ENCODE peak calls at places on chromosomes 13 and 19, in nine cellular contexts. V, E, M, W, L, G, X, A and Z are unnamed samples.

GRCh38 chr13:112895521-112896465 is 73.2 kb upstream of the MCF2L start:
- DNase-seq in W (no peak), V (no peak), L (peak), M (no peak), A (no peak), E (no peak), X (no peak), G (no peak), Z (no peak)

GRCh38 chr19:51799311-51799997 is 4.5 kb downstream of the FPR3 start:
- DNase-seq in A (no peak), M (no peak), W (peak), G (no peak), L (no peak), V (peak), E (peak), X (no peak), Z (no peak)

GRCh38 chr13:113397606-113398425 is 33.9 kb upstream of the GRTP1 start:
- DNase-seq in X (no peak), L (no peak), W (no peak), A (no peak), M (no peak), G (no peak), E (no peak), V (no peak), Z (no peak)

GRCh38 chr13:37806666-37807065 is 62.9 kb downstream of the TRPC4 start:
- DNase-seq in V (no peak), A (no peak), L (no peak), X (no peak), G (no peak), W (no peak), E (no peak), M (no peak), Z (no peak)

GRCh38 chr19:40366697-40367561 is 18.4 kb downstream of the PLD3 start:
- DNase-seq in L (no peak), M (no peak), V (peak), A (no peak), X (no peak), W (no peak), G (no peak), E (no peak), Z (no peak)

GRCh38 chr13:114144606-114145244 is 12.3 kb upstream of the RASA3 start:
- DNase-seq in M (no peak), L (no peak), A (no peak), X (no peak), W (no peak), G (no peak), E (no peak), V (no peak), Z (no peak)

GRCh38 chr13:67369895-67370660 is 139.9 kb upstream of the PCDH9 start:
- DNase-seq in A (no peak), W (no peak), V (peak), M (no peak), G (no peak), L (no peak), E (no peak), X (no peak), Z (no peak)

GRCh38 chr13:90375851-90376250 is 971.6 kb upstream of the MIR17HG start:
- DNase-seq in L (no peak), V (no peak), A (no peak), X (no peak), G (no peak), E (no peak), W (no peak), M (no peak), Z (no peak)

GRCh38 chr19:35264281-35265125 is 4.3 kb upstream of the USF2 start:
- DNase-seq in L (no peak), G (no peak), M (no peak), X (no peak), W (no peak), A (no peak), V (no peak), E (peak), Z (no peak)

GRCh38 chr13:110130431-110130830 is 176.5 kb downstream of the COL4A1 start:
- DNase-seq in A (no peak), E (no peak), X (no peak), V (no peak), G (no peak), M (no peak), W (no peak), L (no peak), Z (no peak)

GRCh38 chr13:36332986-36333385 is 13.2 kb downstream of the SPART start:
- DNase-seq in V (peak), A (no peak), M (no peak), L (no peak), E (no peak), X (no peak), G (no peak), W (no peak), Z (no peak)

GRCh38 chr19:4081441-4082129 is 14.9 kb upstream of the ZBTB7A start:
- DNase-seq in G (no peak), A (no peak), L (no peak), V (peak), X (no peak), W (no peak), E (no peak), M (no peak), Z (no peak)

GRCh38 chr19:32930567-32930966 is 41.2 kb downstream of the CEP89 start:
- DNase-seq in M (no peak), A (no peak), X (no peak), G (no peak), V (no peak), E (no peak), L (no peak), W (no peak), Z (no peak)

GRCh38 chr13:51805925-51806324 is 2.0 kb upstream of the DHRS12 start:
- DNase-seq in A (no peak), V (no peak), W (no peak), E (no peak), G (no peak), X (no peak), L (no peak), M (no peak), Z (no peak)

GRCh38 chr13:74103970-74104555 is 30.1 kb downstream of the KLF12 start:
- DNase-seq in X (no peak), E (no peak), L (no peak), V (no peak), G (no peak), A (no peak), W (no peak), M (no peak), Z (no peak)

GRCh38 chr19:1584500-1585242 is 8.0 kb downstream of the MBD3 start:
- DNase-seq in M (no peak), W (no peak), E (no peak), V (no peak), A (no peak), G (no peak), L (no peak), X (no peak), Z (no peak)

GRCh38 chr13:109199280-109199679 is 569.9 kb downstream of the MYO16 start:
- DNase-seq in W (no peak), E (no peak), M (no peak), X (no peak), L (peak), A (no peak), G (no peak), V (no peak), Z (no peak)

GRCh38 chr19:6868341-6868740 is 19.0 kb upstream of the ADGRE1 start:
- DNase-seq in G (no peak), E (no peak), L (no peak), M (no peak), X (no peak), A (no peak), V (no peak), W (no peak), Z (no peak)

GRCh38 chr13:95180513-95181245 is 120.6 kb downstream of the ABCC4 start:
- DNase-seq in G (no peak), L (no peak), E (no peak), W (no peak), X (no peak), V (no peak), A (no peak), M (no peak), Z (no peak)

GRCh38 chr19:16461630-16462051 is 10.1 kb downstream of the EPS15L1 start:
- DNase-seq in G (no peak), W (no peak), V (no peak), M (no peak), L (no peak), A (no peak), X (no peak), E (no peak), Z (no peak)

GRCh38 chr19:11626252-11626651 is 29.0 kb downstream of the ZNF627 start:
- DNase-seq in M (no peak), X (no peak), G (no peak), A (no peak), E (no peak), V (no peak), W (no peak), L (no peak), Z (no peak)

GRCh38 chr19:41811036-41811435 is 14.6 kb downstream of the CEACAM3 start:
- DNase-seq in V (no peak), M (no peak), G (no peak), A (no peak), X (no peak), W (no peak), L (no peak), E (no peak), Z (no peak)